ENCODE peak calls at places on chromosome 1, in six cellular contexts. J is K562, C is fibroblast of lung, K is left ventricle myocardium inferior, F is transverse colon, G is mucosa of descending colon. Q is an unnamed sample. For H3K36me3, the result is how much of the 10 kb centered on the place peaks cover.

GRCh38 chr1:11042995-11043874 is 3.8 kb downstream of the MASP2 start:
- DNase-seq in J (no peak), C (no peak), K (no peak), F (no peak), G (no peak), Q (peak)

GRCh38 chr1:26006710-26007109 is 8.8 kb upstream of the PAFAH2 start:
- DNase-seq in F (no peak), K (no peak), G (no peak), C (no peak), J (no peak), Q (no peak)

GRCh38 chr1:14623090-14623489 is 24.6 kb downstream of the KAZN start:
- DNase-seq in C (no peak), F (no peak), K (no peak), G (no peak), J (no peak), Q (no peak)

GRCh38 chr1:90459570-90459969 is 257.5 kb downstream of the BARHL2 start:
- DNase-seq in G (no peak), K (no peak), J (no peak), F (no peak), C (no peak), Q (no peak)

GRCh38 chr1:215052256-215052655 is 30.3 kb upstream of the KCNK2 start:
- DNase-seq in F (no peak), K (no peak), G (no peak), J (no peak), C (peak), Q (no peak)

GRCh38 chr1:248813546-248813945 is 12.2 kb downstream of the SH3BP5L start:
- DNase-seq in J (no peak), F (no peak), G (no peak), C (no peak), K (no peak), Q (no peak)

GRCh38 chr1:54376085-54377039 is 29.8 kb downstream of the SSBP3 start:
- DNase-seq in K (no peak), G (no peak), J (peak), C (no peak), F (peak), Q (no peak)

GRCh38 chr1:114395863-114396262 is 115.1 kb downstream of the TRIM33 start:
- DNase-seq in G (no peak), C (no peak), F (no peak), K (no peak), J (no peak), Q (no peak)

GRCh38 chr1:226109829-226110248 is 47.3 kb downstream of the H3-3A start:
- DNase-seq in K (peak), J (peak), C (peak), F (peak), G (peak), Q (peak)

GRCh38 chr1:54979327-54979891 is 1.0 kb upstream of the TMEM61 start:
- DNase-seq in F (no peak), K (no peak), J (no peak), G (no peak), C (no peak), Q (no peak)

GRCh38 chr1:246930830-246931548 is 759 bp downstream of the AHCTF1 start:
- DNase-seq in J (peak), F (peak), G (peak), K (peak), C (peak), Q (peak)

GRCh38 chr1:178536844-178537371 is 24.0 kb downstream of the TEX35 start:
- DNase-seq in F (peak), G (peak), K (peak), J (no peak), C (peak), Q (no peak)

GRCh38 chr1:30515746-30516504 is 207.5 kb downstream of the MATN1 start:
- DNase-seq in J (no peak), G (no peak), C (no peak), F (no peak), K (no peak), Q (no peak)

GRCh38 chr1:53307037-53307436 is 20.8 kb downstream of the LRP8 start:
- DNase-seq in F (no peak), K (no peak), G (no peak), C (no peak), J (no peak), Q (no peak)

GRCh38 chr1:209102120-209102519 is 481.4 kb upstream of the CAMK1G start:
- DNase-seq in C (no peak), J (no peak), G (no peak), F (no peak), K (no peak), Q (no peak)

GRCh38 chr1:169868978-169869377 is 24.7 kb downstream of the SCYL3 start:
- DNase-seq in C (no peak), F (no peak), K (no peak), J (no peak), G (no peak), Q (no peak)
- H3K36me3 ChIP-seq in C (under half), F (half or more), K (half or more), J (half or more), G (under half), Q (half or more)

DNA sequence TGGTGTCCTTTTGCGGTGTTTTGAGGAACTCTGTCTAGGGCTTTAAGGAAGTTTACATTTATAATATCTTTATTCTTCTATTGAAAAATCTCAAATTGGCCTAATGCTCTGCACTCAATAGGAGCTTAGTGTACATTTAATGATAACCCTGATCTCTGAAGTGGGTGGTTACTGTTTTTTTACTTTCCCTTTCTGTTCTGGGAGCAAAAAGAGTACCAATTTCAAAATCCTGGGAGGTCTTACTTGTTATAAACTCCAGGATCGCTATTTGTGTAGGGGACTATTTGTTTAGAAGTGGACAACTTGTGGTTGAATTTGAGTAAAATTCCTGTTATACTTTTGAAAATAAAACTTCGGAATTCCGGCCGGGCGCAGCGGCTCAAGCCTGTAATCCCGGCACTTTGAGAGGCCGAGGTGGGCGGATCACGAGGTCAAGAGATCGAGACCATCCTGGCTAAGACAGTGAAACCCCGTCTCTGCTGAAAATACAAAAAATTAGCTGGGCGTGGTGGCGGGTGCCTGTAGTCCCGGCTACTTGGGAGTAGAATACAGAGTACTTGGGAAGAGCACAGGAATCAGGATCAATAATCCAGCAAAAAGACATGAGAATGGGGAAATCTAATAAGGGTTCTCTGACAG is 1.1 kb downstream of the C4BPB start:
- DNase-seq in J (no peak), F (no peak), C (no peak), K (no peak), G (peak), Q (no peak)
- H3K4me3 ChIP-seq in J (no peak), F (peak), C (no peak), K (no peak), G (no peak), Q (peak)

GRCh38 chr1:43427941-43428340 is 25.8 kb downstream of the HYI start:
- DNase-seq in J (no peak), G (no peak), K (no peak), F (no peak), C (no peak), Q (no peak)
- H3K36me3 ChIP-seq in J (half or more), G (under half), K (half or more), F (half or more), C (half or more), Q (half or more)

DNA sequence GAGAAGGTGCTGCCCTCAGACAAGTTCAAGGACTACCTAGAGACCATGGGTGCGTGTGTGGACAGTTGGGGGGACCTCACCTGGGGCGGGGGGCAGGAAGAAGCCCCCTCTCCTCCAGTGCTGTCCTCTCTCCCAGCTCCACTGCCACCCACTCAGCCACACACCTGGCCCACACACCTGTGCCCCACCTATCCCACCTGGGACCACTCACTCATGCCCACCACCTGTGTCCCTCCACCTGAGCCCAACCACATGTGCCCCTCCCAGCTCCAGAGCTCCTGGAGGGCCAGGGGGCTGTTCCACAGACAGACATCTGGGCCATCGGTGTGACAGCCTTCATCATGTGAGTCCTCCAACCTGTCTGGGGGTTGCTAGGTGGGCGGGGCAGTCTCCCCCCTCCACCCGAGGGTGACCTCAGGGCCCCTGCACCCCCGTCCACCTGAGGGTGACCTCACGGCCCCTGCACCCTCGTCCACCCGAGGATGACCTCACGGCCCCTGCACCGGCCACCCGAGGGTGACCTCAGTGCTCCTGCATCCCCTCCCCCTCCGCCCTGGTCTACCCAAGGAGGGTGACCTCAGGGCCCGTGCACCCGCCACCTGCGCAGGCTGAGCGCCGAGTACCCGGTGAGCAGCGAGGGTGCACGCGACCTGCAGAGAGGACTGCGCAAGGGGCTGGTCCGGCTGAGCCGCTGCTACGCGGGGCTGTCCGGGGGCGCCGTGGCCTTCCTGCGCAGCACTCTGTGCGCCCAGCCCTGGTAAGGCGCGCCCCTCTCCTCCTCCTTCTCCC is 28.8 kb downstream of the TRIM11 start:
- DNase-seq in F (no peak), J (no peak), G (peak), K (no peak), C (no peak), Q (peak)
- H3K4me3 ChIP-seq in F (peak), J (no peak), G (no peak), K (peak), C (no peak), Q (peak)